ENCODE peak calls at places on chromosomes 5 and 9, in six cellular contexts. One of them, this sample, is unnamed.

GRCh38 chr9:77588319-77588937 is 59.7 kb downstream of the GNA14 start:
- DNase-seq in nephron progenitor cell: no peak
- DNase-seq in upper lobe of right lung: no peak
- DNase-seq in lung: no peak
- DNase-seq in BJ: peak
- DNase-seq in GM13977: no peak
- DNase-seq in this sample: no peak

GRCh38 chr9:133717113-133718031 is 20.8 kb downstream of the SARDH start:
- DNase-seq in upper lobe of right lung: peak
- DNase-seq in nephron progenitor cell: no peak
- DNase-seq in BJ: no peak
- DNase-seq in GM13977: no peak
- DNase-seq in lung: no peak
- DNase-seq in this sample: no peak

GRCh38 chr5:31671339-31671741 is 32.4 kb downstream of the PDZD2 start:
- DNase-seq in nephron progenitor cell: no peak
- DNase-seq in lung: no peak
- DNase-seq in GM13977: no peak
- DNase-seq in upper lobe of right lung: no peak
- DNase-seq in BJ: no peak
- DNase-seq in this sample: no peak

GRCh38 chr9:101738566-101739183 is at the start of gene GRIN3A:
- DNase-seq in BJ: no peak
- DNase-seq in GM13977: no peak
- DNase-seq in lung: no peak
- DNase-seq in nephron progenitor cell: peak
- DNase-seq in upper lobe of right lung: peak
- DNase-seq in this sample: no peak

GRCh38 chr9:129319076-129319937 is 141.2 kb upstream of the IER5L start:
- DNase-seq in BJ: no peak
- DNase-seq in upper lobe of right lung: peak
- DNase-seq in nephron progenitor cell: peak
- DNase-seq in GM13977: no peak
- DNase-seq in lung: no peak
- DNase-seq in this sample: peak

GRCh38 chr9:106648799-106649198 is 214.2 kb upstream of the ZNF462 start:
- DNase-seq in lung: no peak
- DNase-seq in GM13977: no peak
- DNase-seq in BJ: no peak
- DNase-seq in upper lobe of right lung: no peak
- DNase-seq in nephron progenitor cell: no peak
- DNase-seq in this sample: no peak

GRCh38 chr9:87342743-87343142 is 154.9 kb upstream of the DAPK1 start:
- DNase-seq in GM13977: no peak
- DNase-seq in nephron progenitor cell: no peak
- DNase-seq in upper lobe of right lung: no peak
- DNase-seq in lung: no peak
- DNase-seq in BJ: no peak
- DNase-seq in this sample: no peak

GRCh38 chr9:103152473-103152872 is 157.3 kb downstream of the CYLC2 start:
- DNase-seq in GM13977: no peak
- DNase-seq in upper lobe of right lung: no peak
- DNase-seq in lung: no peak
- DNase-seq in BJ: no peak
- DNase-seq in nephron progenitor cell: no peak
- DNase-seq in this sample: no peak

GRCh38 chr9:134307674-134308638 is 18.3 kb upstream of the RXRA start:
- DNase-seq in lung: no peak
- DNase-seq in nephron progenitor cell: peak
- DNase-seq in GM13977: no peak
- DNase-seq in upper lobe of right lung: peak
- DNase-seq in BJ: no peak
- DNase-seq in this sample: no peak

GRCh38 chr5:68710514-68710913 is 383.3 kb upstream of the SLC30A5 start:
- DNase-seq in GM13977: no peak
- DNase-seq in BJ: no peak
- DNase-seq in nephron progenitor cell: no peak
- DNase-seq in lung: no peak
- DNase-seq in upper lobe of right lung: no peak
- DNase-seq in this sample: no peak

GRCh38 chr9:85377751-85378289 is 363.9 kb downstream of the AGTPBP1 start:
- DNase-seq in nephron progenitor cell: no peak
- DNase-seq in BJ: no peak
- DNase-seq in lung: no peak
- DNase-seq in upper lobe of right lung: no peak
- DNase-seq in GM13977: no peak
- DNase-seq in this sample: no peak

GRCh38 chr5:167030500-167031120 is 1260.8 kb upstream of the WWC1 start:
- DNase-seq in GM13977: no peak
- DNase-seq in lung: no peak
- DNase-seq in upper lobe of right lung: no peak
- DNase-seq in nephron progenitor cell: peak
- DNase-seq in BJ: no peak
- DNase-seq in this sample: no peak

GRCh38 chr9:138121438-138122050 is 244.0 kb downstream of the CACNA1B start:
- DNase-seq in upper lobe of right lung: no peak
- DNase-seq in nephron progenitor cell: no peak
- DNase-seq in BJ: no peak
- DNase-seq in GM13977: no peak
- DNase-seq in lung: no peak
- DNase-seq in this sample: no peak

GRCh38 chr5:128674837-128675446 is 136.9 kb upstream of the FBN2 start:
- DNase-seq in lung: no peak
- DNase-seq in BJ: no peak
- DNase-seq in upper lobe of right lung: no peak
- DNase-seq in nephron progenitor cell: peak
- DNase-seq in GM13977: peak
- DNase-seq in this sample: peak

GRCh38 chr9:133226219-133227171 is 17.4 kb upstream of the OBP2B start:
- DNase-seq in lung: no peak
- DNase-seq in GM13977: no peak
- DNase-seq in nephron progenitor cell: no peak
- DNase-seq in upper lobe of right lung: no peak
- DNase-seq in BJ: no peak
- DNase-seq in this sample: no peak

GRCh38 chr9:128999581-129000206 is 28.4 kb downstream of the SH3GLB2 start:
- DNase-seq in lung: no peak
- DNase-seq in GM13977: no peak
- DNase-seq in upper lobe of right lung: no peak
- DNase-seq in nephron progenitor cell: no peak
- DNase-seq in BJ: no peak
- DNase-seq in this sample: no peak

GRCh38 chr5:58582004-58582403 is 871 bp upstream of the RAB3C start:
- DNase-seq in upper lobe of right lung: peak
- DNase-seq in lung: no peak
- DNase-seq in nephron progenitor cell: peak
- DNase-seq in BJ: no peak
- DNase-seq in GM13977: no peak
- DNase-seq in this sample: no peak

GRCh38 chr9:126319651-126320050 is 7.0 kb upstream of the MVB12B start:
- DNase-seq in upper lobe of right lung: no peak
- DNase-seq in nephron progenitor cell: no peak
- DNase-seq in BJ: no peak
- DNase-seq in lung: no peak
- DNase-seq in GM13977: no peak
- DNase-seq in this sample: no peak

GRCh38 chr5:33999986-34000385 is 7.9 kb downstream of the AMACR start:
- DNase-seq in GM13977: no peak
- DNase-seq in BJ: no peak
- DNase-seq in lung: no peak
- DNase-seq in upper lobe of right lung: no peak
- DNase-seq in nephron progenitor cell: no peak
- DNase-seq in this sample: no peak

DNA sequence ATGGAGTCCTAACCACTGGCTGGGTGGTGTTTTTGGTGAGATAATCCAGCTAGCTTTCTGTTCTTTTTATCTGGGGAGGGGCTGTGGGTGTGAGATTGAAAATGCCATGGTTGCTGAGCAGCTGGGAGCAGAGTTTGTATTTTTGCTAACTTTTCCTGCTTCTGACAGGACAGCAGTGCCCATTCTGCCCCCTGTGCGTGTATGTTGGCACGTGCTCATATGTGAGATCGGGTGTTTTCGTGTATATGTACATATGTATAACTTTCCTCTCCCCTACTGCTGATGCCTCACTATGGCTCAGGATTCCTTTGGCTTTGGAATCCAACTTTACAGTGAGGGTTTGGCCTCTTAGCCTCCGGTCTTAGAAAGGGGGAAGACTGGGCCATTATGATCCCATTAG is 38.3 kb downstream of the RGS3 start:
- DNase-seq in BJ: no peak
- DNase-seq in nephron progenitor cell: no peak
- DNase-seq in lung: no peak
- DNase-seq in upper lobe of right lung: no peak
- DNase-seq in GM13977: no peak
- DNase-seq in this sample: no peak
- TF ChIP-seq CTCF in BJ: no peak
- TF ChIP-seq CTCF in nephron progenitor cell: no peak
- TF ChIP-seq CTCF in lung: no peak
- TF ChIP-seq CTCF in upper lobe of right lung: no peak
- TF ChIP-seq CTCF in GM13977: no peak
- TF ChIP-seq CTCF in this sample: no peak

GRCh38 chr5:83473344-83474169 is 2.0 kb downstream of the VCAN start:
- DNase-seq in GM13977: peak
- DNase-seq in nephron progenitor cell: peak
- DNase-seq in BJ: peak
- DNase-seq in upper lobe of right lung: peak
- DNase-seq in lung: peak
- DNase-seq in this sample: peak

GRCh38 chr5:83474170-83474796 is 2.7 kb downstream of the VCAN start:
- DNase-seq in upper lobe of right lung: peak
- DNase-seq in nephron progenitor cell: peak
- DNase-seq in GM13977: peak
- DNase-seq in lung: peak
- DNase-seq in BJ: peak
- DNase-seq in this sample: peak

GRCh38 chr5:83475540-83476469 is 4.3 kb downstream of the VCAN start:
- DNase-seq in upper lobe of right lung: no peak
- DNase-seq in GM13977: no peak
- DNase-seq in BJ: peak
- DNase-seq in nephron progenitor cell: no peak
- DNase-seq in lung: no peak
- DNase-seq in this sample: no peak

GRCh38 chr5:83476470-83476817 is 4.9 kb downstream of the VCAN start:
- DNase-seq in GM13977: no peak
- DNase-seq in upper lobe of right lung: no peak
- DNase-seq in lung: no peak
- DNase-seq in nephron progenitor cell: no peak
- DNase-seq in BJ: no peak
- DNase-seq in this sample: no peak

DNA sequence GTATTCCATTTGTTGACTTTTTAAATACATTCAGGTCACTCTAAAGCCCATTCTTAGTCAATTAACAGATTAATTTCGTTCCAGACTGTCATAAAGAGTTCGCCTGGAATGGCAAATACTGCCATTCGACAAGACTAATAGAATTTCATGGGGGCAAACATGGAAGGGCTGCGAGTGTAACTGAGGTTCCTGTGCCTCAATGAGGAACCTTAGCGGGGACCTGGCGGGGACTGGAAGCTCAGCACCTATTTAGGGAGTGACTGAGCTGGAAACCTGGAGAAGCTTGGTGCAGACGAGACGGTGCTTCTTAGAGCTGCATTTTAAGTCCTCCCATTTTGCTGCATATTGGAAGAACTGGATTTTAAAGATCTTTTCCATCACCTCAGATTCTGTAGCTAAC is 3.4 kb downstream of the VCAN start:
- DNase-seq in nephron progenitor cell: no peak
- DNase-seq in lung: no peak
- DNase-seq in upper lobe of right lung: no peak
- DNase-seq in BJ: no peak
- DNase-seq in GM13977: no peak
- DNase-seq in this sample: no peak
- TF ChIP-seq CTCF in nephron progenitor cell: no peak
- TF ChIP-seq CTCF in lung: no peak
- TF ChIP-seq CTCF in upper lobe of right lung: no peak
- TF ChIP-seq CTCF in BJ: no peak
- TF ChIP-seq CTCF in GM13977: no peak
- TF ChIP-seq CTCF in this sample: no peak

GRCh38 chr5:57276353-57276752 is 102.5 kb downstream of the GPBP1 start:
- DNase-seq in nephron progenitor cell: no peak
- DNase-seq in lung: no peak
- DNase-seq in GM13977: no peak
- DNase-seq in BJ: no peak
- DNase-seq in upper lobe of right lung: no peak
- DNase-seq in this sample: no peak

GRCh38 chr5:57280811-57281301 is 107.0 kb downstream of the GPBP1 start:
- DNase-seq in GM13977: no peak
- DNase-seq in lung: no peak
- DNase-seq in upper lobe of right lung: no peak
- DNase-seq in nephron progenitor cell: no peak
- DNase-seq in BJ: no peak
- DNase-seq in this sample: no peak

DNA sequence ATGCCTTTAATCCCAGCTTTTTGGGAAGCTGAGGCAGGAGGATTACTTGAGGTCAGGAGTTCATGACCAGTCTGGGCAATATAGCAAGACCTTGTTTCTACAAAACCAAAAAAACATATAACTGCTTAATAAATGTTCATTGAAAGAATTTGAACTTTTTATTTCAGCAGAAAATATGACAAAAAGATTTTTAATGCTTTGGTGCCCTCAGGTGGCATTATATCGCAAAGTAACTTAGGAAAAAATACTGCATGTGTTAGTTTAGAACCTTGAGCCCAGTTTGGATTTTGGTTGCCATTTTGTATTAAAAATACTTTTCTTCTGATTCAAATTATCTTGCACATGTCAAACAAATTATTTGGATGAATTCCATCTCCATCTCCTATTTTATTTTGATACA is 103.2 kb downstream of the GPBP1 start:
- DNase-seq in upper lobe of right lung: no peak
- DNase-seq in lung: no peak
- DNase-seq in GM13977: no peak
- DNase-seq in nephron progenitor cell: no peak
- DNase-seq in BJ: no peak
- DNase-seq in this sample: no peak
- TF ChIP-seq CTCF in upper lobe of right lung: peak
- TF ChIP-seq CTCF in lung: no peak
- TF ChIP-seq CTCF in GM13977: peak
- TF ChIP-seq CTCF in nephron progenitor cell: no peak
- TF ChIP-seq CTCF in BJ: peak
- TF ChIP-seq CTCF in this sample: peak

GRCh38 chr9:127929044-127929979 is 1.3 kb downstream of the PIP5KL1 start:
- DNase-seq in lung: no peak
- DNase-seq in nephron progenitor cell: no peak
- DNase-seq in BJ: no peak
- DNase-seq in upper lobe of right lung: no peak
- DNase-seq in GM13977: no peak
- DNase-seq in this sample: no peak

GRCh38 chr9:127931092-127931881 is 710 bp upstream of the PIP5KL1 start:
- DNase-seq in GM13977: peak
- DNase-seq in lung: peak
- DNase-seq in BJ: no peak
- DNase-seq in upper lobe of right lung: no peak
- DNase-seq in nephron progenitor cell: no peak
- DNase-seq in this sample: no peak

GRCh38 chr9:127927457-127928231 is 2.9 kb downstream of the PIP5KL1 start:
- DNase-seq in nephron progenitor cell: peak
- DNase-seq in lung: peak
- DNase-seq in upper lobe of right lung: peak
- DNase-seq in BJ: no peak
- DNase-seq in GM13977: no peak
- DNase-seq in this sample: no peak

GRCh38 chr9:127928232-127929043 is 2.1 kb downstream of the PIP5KL1 start:
- DNase-seq in GM13977: no peak
- DNase-seq in upper lobe of right lung: no peak
- DNase-seq in BJ: no peak
- DNase-seq in lung: no peak
- DNase-seq in nephron progenitor cell: no peak
- DNase-seq in this sample: no peak

GRCh38 chr9:127930298-127931091 is at the start of gene PIP5KL1:
- DNase-seq in GM13977: peak
- DNase-seq in nephron progenitor cell: peak
- DNase-seq in BJ: no peak
- DNase-seq in lung: peak
- DNase-seq in upper lobe of right lung: peak
- DNase-seq in this sample: peak
- TF ChIP-seq CTCF in GM13977: no peak
- TF ChIP-seq CTCF in nephron progenitor cell: no peak
- TF ChIP-seq CTCF in BJ: peak
- TF ChIP-seq CTCF in lung: no peak
- TF ChIP-seq CTCF in upper lobe of right lung: no peak
- TF ChIP-seq CTCF in this sample: peak

This sample was measured in osteocyte.